ENCODE peak calls at places on chromosomes 13 and 19, in ten cellular contexts. S is WERI-Rb-1, W is fibroblast of the aortic adventitia, D is endothelial cell, O is thoracic aorta, Y is neural crest cell, Q is AG04450, P is nephron progenitor cell, N is omental fat pad, B is colonic mucosa. Z is an unnamed sample.

GRCh38 chr19:3176715-3177501 is 1.7 kb upstream of the S1PR4 start:
- DNase-seq in S (no peak), W (peak; percentile 54), D (no peak), O (no peak), Y (no peak), Q (no peak), P (no peak), N (no peak), B (peak; percentile 67), Z (no peak)

GRCh38 chr19:8392017-8392591 is 1.9 kb downstream of the RAB11B start:
- DNase-seq in S (no peak), W (no peak), D (no peak), O (no peak), Y (no peak), Q (no peak), P (no peak), N (no peak), B (no peak), Z (no peak)

GRCh38 chr13:33514362-33514761 is 228.8 kb upstream of the STARD13 start:
- DNase-seq in S (no peak), W (no peak), D (no peak), O (no peak), Y (no peak), Q (no peak), P (no peak), N (no peak), B (no peak), Z (no peak)

GRCh38 chr19:4542896-4543351 is 3.1 kb upstream of the LRG1 start:
- DNase-seq in S (no peak), W (no peak), D (no peak), O (no peak), Y (no peak), Q (no peak), P (no peak), N (no peak), B (no peak), Z (no peak)

GRCh38 chr13:62887046-62887445 is 1471.4 kb upstream of the PCDH20 start:
- DNase-seq in S (no peak), W (no peak), D (no peak), O (no peak), Y (no peak), Q (no peak), P (no peak), N (no peak), B (no peak), Z (no peak)

GRCh38 chr19:51094696-51095279 is 12.1 kb upstream of the KLK14 start:
- DNase-seq in S (peak; percentile 44), W (no peak), D (peak; percentile 69), O (no peak), Y (peak; percentile 63), Q (no peak), P (peak; percentile 80), N (no peak), B (no peak), Z (no peak)

GRCh38 chr13:59906413-59907027 is 257.2 kb downstream of the DIAPH3 start:
- DNase-seq in S (no peak), W (peak; percentile 78), D (no peak), O (no peak), Y (no peak), Q (peak; percentile 8), P (peak; percentile 4), N (no peak), B (no peak), Z (no peak)

GRCh38 chr19:57887195-57887941 is 1.5 kb downstream of the ZNF814 start:
- DNase-seq in S (peak; percentile 40), W (peak; percentile 31), D (no peak), O (no peak), Y (no peak), Q (no peak), P (no peak), N (no peak), B (peak; percentile 50), Z (no peak)

DNA sequence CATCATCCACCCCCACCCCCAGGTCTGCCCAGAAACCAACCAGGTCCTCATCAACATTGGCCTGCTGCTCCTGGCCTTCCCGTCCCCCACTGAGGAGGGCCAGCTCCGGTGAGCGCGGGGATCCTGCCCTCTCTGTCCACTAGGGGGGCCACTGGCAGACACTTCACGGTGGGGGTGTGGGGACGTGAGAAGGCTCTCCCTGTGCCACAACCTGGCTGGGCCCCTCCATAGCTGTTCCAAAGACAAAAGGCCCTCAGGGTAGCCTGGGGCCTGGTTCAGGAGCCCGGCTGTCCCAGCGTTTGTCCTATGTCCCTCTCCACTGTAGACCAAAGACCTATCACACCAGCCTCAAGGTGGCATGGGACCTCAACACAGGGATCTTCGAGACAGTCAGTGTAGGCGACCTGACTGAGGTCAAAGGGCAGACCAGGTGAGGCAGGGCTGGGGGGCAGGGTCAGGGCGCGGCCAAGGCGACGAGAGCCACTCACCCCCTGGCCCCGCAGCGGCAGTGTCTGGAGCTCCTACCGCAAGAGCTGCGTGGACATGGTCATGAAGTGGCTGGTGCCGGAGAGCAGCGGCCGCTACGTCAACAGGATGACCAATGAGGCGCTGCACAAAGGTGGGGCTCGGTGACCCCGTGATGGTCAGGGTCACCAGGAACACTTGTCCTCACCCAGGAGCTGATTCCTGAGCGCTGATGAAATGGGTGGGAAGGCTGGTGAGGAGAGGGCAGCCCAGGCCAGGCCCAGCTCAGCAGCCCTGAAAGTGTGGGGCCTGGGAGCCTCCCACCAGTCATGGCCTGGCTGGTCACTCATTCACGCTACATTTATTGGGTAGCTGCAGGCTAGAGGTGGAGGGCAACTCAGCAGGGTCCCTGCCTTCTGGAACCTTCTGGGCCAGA is 7.9 kb downstream of the DCAF15 start:
- DNase-seq in S (peak; percentile 58), W (no peak), D (peak; percentile 55), O (no peak), Y (no peak), Q (no peak), P (peak; percentile 38), N (no peak), B (no peak), Z (no peak)
- TF ChIP-seq CTCF in S (peak; percentile 68), W (peak; percentile 16), D (no peak), O (no peak), Y (peak; percentile 42), Q (peak; percentile 30), P (peak; percentile 18), N (no peak), B (no peak), Z (peak; percentile 16)

GRCh38 chr19:42561512-42561911 is 33.2 kb downstream of the CEACAM8 start:
- DNase-seq in S (no peak), W (no peak), D (no peak), O (no peak), Y (no peak), Q (no peak), P (no peak), N (no peak), B (no peak), Z (no peak)
- TF ChIP-seq CTCF in S (no peak), W (no peak), D (no peak), O (no peak), Y (no peak), Q (no peak), P (no peak), N (no peak), B (no peak), Z (no peak)

GRCh38 chr13:30039506-30039905 is 189.1 kb upstream of the UBL3 start:
- DNase-seq in S (peak; percentile 46), W (no peak), D (no peak), O (no peak), Y (no peak), Q (no peak), P (no peak), N (no peak), B (no peak), Z (no peak)

GRCh38 chr13:30037306-30037705 is 186.9 kb upstream of the UBL3 start:
- DNase-seq in S (no peak), W (no peak), D (peak; percentile 21), O (no peak), Y (no peak), Q (no peak), P (peak; percentile 49), N (no peak), B (no peak), Z (no peak)

GRCh38 chr13:30037766-30038165 is 187.3 kb upstream of the UBL3 start:
- DNase-seq in S (no peak), W (peak; percentile 68), D (no peak), O (no peak), Y (no peak), Q (no peak), P (no peak), N (no peak), B (no peak), Z (no peak)

GRCh38 chr13:30042272-30042671 is 191.9 kb upstream of the UBL3 start:
- DNase-seq in S (no peak), W (no peak), D (no peak), O (no peak), Y (no peak), Q (no peak), P (no peak), N (no peak), B (no peak), Z (no peak)

GRCh38 chr13:30038884-30039283 is 188.5 kb upstream of the UBL3 start:
- DNase-seq in S (peak; percentile 20), W (peak; percentile 80), D (no peak), O (no peak), Y (no peak), Q (no peak), P (no peak), N (no peak), B (no peak), Z (peak; percentile 52)
- TF ChIP-seq CTCF in S (no peak), W (peak; percentile 34), D (no peak), O (no peak), Y (peak; percentile 12), Q (peak; percentile 19), P (no peak), N (no peak), B (no peak), Z (peak; percentile 25)

GRCh38 chr13:24741016-24741662 is 22.8 kb upstream of the RNF17 start:
- DNase-seq in S (peak; percentile 69), W (no peak), D (no peak), O (no peak), Y (no peak), Q (no peak), P (no peak), N (no peak), B (no peak), Z (no peak)
- TF ChIP-seq CTCF in S (peak; percentile 92), W (peak; percentile 9), D (peak; percentile 20), O (no peak), Y (peak; percentile 20), Q (no peak), P (no peak), N (no peak), B (no peak), Z (peak; percentile 9)

Z was measured in AG09319.